ENCODE peak calls at places on chromosomes 16 and 17, in four cellular contexts. N, H, X and G are unnamed samples.
A peak's percentile ranks its signal among the peaks of the same experiment; 100 is the strongest.

GRCh38 chr17:79721993-79722671 is 8.6 kb upstream of the ENPP7 start:
- DNase-seq in H (peak; percentile 49), N (peak; percentile 91), X (no peak), G (peak; percentile 42)

GRCh38 chr17:40560592-40561293 is 4.5 kb downstream of the CCR7 start:
- DNase-seq in X (peak; percentile 57), N (no peak), H (peak; percentile 88), G (no peak)

GRCh38 chr16:27293343-27293742 is 20.4 kb upstream of the IL4R start:
- DNase-seq in N (no peak), X (no peak), H (no peak), G (no peak)

GRCh38 chr17:80855968-80856862 is 135.4 kb upstream of the CHMP6 start:
- DNase-seq in H (peak; percentile 90), N (peak; percentile 97), X (peak; percentile 71), G (peak; percentile 83)

GRCh38 chr17:46795379-46795952 is 23.0 kb downstream of the WNT3 start:
- DNase-seq in X (no peak), N (peak; percentile 39), H (peak; percentile 97), G (no peak)

GRCh38 chr16:57794849-57795430 is 7.4 kb downstream of the KIFC3 start:
- DNase-seq in N (no peak), H (no peak), X (no peak), G (no peak)

GRCh38 chr16:53372942-53373871 is 61.1 kb upstream of the RBL2 start:
- DNase-seq in X (peak; percentile 64), N (no peak), H (no peak), G (no peak)

GRCh38 chr16:47136101-47136820 is 7.5 kb downstream of the NETO2 start:
- DNase-seq in X (no peak), N (peak; percentile 22), H (peak; percentile 61), G (no peak)

GRCh38 chr16:85454171-85454883 is 158.8 kb upstream of the GSE1 start:
- DNase-seq in X (no peak), H (no peak), N (no peak), G (no peak)

GRCh38 chr17:2485543-2485942 is 26.1 kb downstream of the METTL16 start:
- DNase-seq in N (no peak), X (no peak), H (no peak), G (no peak)

GRCh38 chr17:1752425-1752941 is 9.4 kb upstream of the SERPINF1 start:
- DNase-seq in X (no peak), H (peak; percentile 45), N (peak; percentile 30), G (no peak)

GRCh38 chr16:31201511-31202401 is 804 bp downstream of the PYCARD start:
- DNase-seq in N (no peak), H (peak; percentile 90), X (no peak), G (no peak)

GRCh38 chr17:57940217-57940616 is 15.0 kb downstream of the CUEDC1 start:
- DNase-seq in N (no peak), H (no peak), X (no peak), G (no peak)

GRCh38 chr17:81239714-81240555 is 817 bp downstream of the NDUFAF8 start:
- DNase-seq in X (no peak), N (no peak), H (peak; percentile 63), G (peak; percentile 17)

GRCh38 chr16:66057056-66057455 is 309.4 kb upstream of the CDH5 start:
- DNase-seq in H (no peak), N (peak; percentile 1), X (no peak), G (no peak)

GRCh38 chr17:43360376-43360738 is 38.4 kb upstream of the ARL4D start:
- DNase-seq in X (peak; percentile 50), N (peak; percentile 77), H (peak; percentile 86), G (peak; percentile 53)

GRCh38 chr16:5416013-5416412 is 318.4 kb upstream of the EEF2KMT start:
- DNase-seq in N (no peak), X (no peak), H (no peak), G (no peak)

GRCh38 chr16:89922884-89923639 is at the start of gene TUBB3:
- DNase-seq in N (peak; percentile 74), H (peak; percentile 88), X (no peak), G (peak; percentile 84)

GRCh38 chr17:62807812-62808575 is at the start of gene MARCHF10:
- DNase-seq in N (no peak), X (no peak), H (no peak), G (no peak)

GRCh38 chr16:21092951-21093350 is 57.7 kb downstream of the DNAH3 start:
- DNase-seq in N (no peak), X (no peak), H (no peak), G (no peak)

GRCh38 chr16:10250137-10250850 is 68.1 kb upstream of the GRIN2A start:
- DNase-seq in X (no peak), N (no peak), H (peak; percentile 30), G (no peak)

GRCh38 chr16:66858740-66859396 is 14.7 kb downstream of the CA7 start:
- DNase-seq in H (no peak), N (no peak), X (no peak), G (no peak)

GRCh38 chr16:47213761-47214440 is 70.2 kb upstream of the NETO2 start:
- DNase-seq in X (no peak), H (no peak), N (no peak), G (no peak)

GRCh38 chr16:86471896-86472295 is 38.4 kb upstream of the FOXF1 start:
- DNase-seq in H (peak; percentile 22), N (no peak), X (no peak), G (no peak)

GRCh38 chr16:19382084-19382801 is 35.4 kb upstream of the TMC5 start:
- DNase-seq in X (no peak), N (no peak), H (no peak), G (no peak)